ENCODE peak calls at places on chromosomes 6 and 20, in eight cellular contexts. T, V, B, F, E, A, P and O are unnamed samples.

GRCh38 chr6:145670306-145670705 is 65.0 kb downstream of the EPM2A start:
- DNase-seq in P (no peak), B (no peak), V (no peak), T (no peak), A (no peak), E (no peak), F (no peak), O (no peak)

GRCh38 chr6:57130784-57131183 is 40.8 kb downstream of the ZNF451 start:
- DNase-seq in E (no peak), A (no peak), B (no peak), V (no peak), P (no peak), T (no peak), F (no peak), O (no peak)

GRCh38 chr20:15895560-15896084 is 677.6 kb downstream of the KIF16B start:
- DNase-seq in P (no peak), T (no peak), F (no peak), V (no peak), A (no peak), E (peak; percentile 24), B (no peak), O (no peak)

GRCh38 chr20:24357169-24357568 is 112.3 kb upstream of the SYNDIG1 start:
- DNase-seq in P (no peak), A (no peak), B (peak; percentile 34), V (no peak), E (no peak), F (no peak), T (no peak), O (no peak)

GRCh38 chr20:21027569-21027968 is 78.6 kb downstream of the LINC00237 start:
- DNase-seq in T (peak; percentile 71), B (no peak), A (peak; percentile 46), V (no peak), E (peak; percentile 8), P (no peak), F (no peak), O (peak; percentile 53)

GRCh38 chr6:10779076-10779475 is 31.5 kb downstream of the TMEM14B start:
- DNase-seq in V (no peak), P (no peak), T (no peak), E (no peak), A (no peak), B (no peak), F (no peak), O (no peak)

GRCh38 chr6:148884461-148884860 is 137.6 kb downstream of the UST start:
- DNase-seq in A (no peak), T (no peak), V (no peak), P (no peak), E (no peak), B (no peak), F (no peak), O (no peak)

GRCh38 chr6:148760143-148760505 is 13.3 kb downstream of the UST start:
- DNase-seq in V (no peak), A (no peak), P (no peak), E (peak; percentile 17), T (no peak), F (no peak), B (no peak), O (no peak)

GRCh38 chr6:17957488-17957887 is 29.9 kb downstream of the KIF13A start:
- DNase-seq in B (no peak), F (no peak), P (no peak), V (no peak), A (no peak), T (no peak), E (no peak), O (no peak)

GRCh38 chr6:158149641-158150040 is 18.4 kb downstream of the SERAC1 start:
- DNase-seq in B (no peak), A (no peak), T (no peak), P (no peak), V (peak; percentile 32), E (no peak), F (no peak), O (peak; percentile 36)

GRCh38 chr6:89410231-89411018 is 1.6 kb downstream of the RRAGD start:
- DNase-seq in F (no peak), E (no peak), P (no peak), V (no peak), A (peak; percentile 93), B (no peak), T (no peak), O (no peak)

GRCh38 chr20:49909499-49910339 is 5.6 kb downstream of the SPATA2 start:
- DNase-seq in T (no peak), F (no peak), A (peak; percentile 51), V (no peak), B (peak; percentile 56), E (no peak), P (no peak), O (no peak)

GRCh38 chr6:156778615-156779205 is 1.5 kb downstream of the ARID1B start:
- DNase-seq in V (no peak), F (no peak), B (peak; percentile 70), P (peak; percentile 68), A (peak; percentile 81), E (peak; percentile 72), T (no peak), O (peak; percentile 64)

GRCh38 chr6:74733830-74734591 is 471.8 kb downstream of the COL12A1 start:
- DNase-seq in V (no peak), E (no peak), T (no peak), P (no peak), F (no peak), B (no peak), A (no peak), O (no peak)

GRCh38 chr6:105951322-105951721 is 134.8 kb upstream of the PRDM1 start:
- DNase-seq in T (no peak), P (no peak), V (no peak), E (no peak), B (no peak), A (no peak), F (no peak), O (no peak)

GRCh38 chr6:33746651-33747100 is at the start of gene IP6K3:
- DNase-seq in T (no peak), A (no peak), E (no peak), F (no peak), B (no peak), P (peak; percentile 47), V (no peak), O (no peak)

GRCh38 chr20:53847843-53848185 is 222.6 kb downstream of the BCAS1 start:
- DNase-seq in V (no peak), P (no peak), E (no peak), B (no peak), F (no peak), A (no peak), T (no peak), O (no peak)

GRCh38 chr20:53845980-53846379 is 224.4 kb downstream of the BCAS1 start:
- DNase-seq in A (no peak), T (no peak), E (no peak), F (no peak), V (no peak), B (no peak), P (no peak), O (no peak)

GRCh38 chr20:53846640-53847039 is 223.8 kb downstream of the BCAS1 start:
- DNase-seq in F (no peak), E (no peak), B (no peak), V (no peak), T (no peak), P (no peak), A (no peak), O (no peak)

GRCh38 chr20:53848304-53848703 is 222.1 kb downstream of the BCAS1 start:
- DNase-seq in T (no peak), E (no peak), B (no peak), A (no peak), P (no peak), V (no peak), F (no peak), O (no peak)

GRCh38 chr20:53847118-53847842 is 223.1 kb downstream of the BCAS1 start:
- DNase-seq in F (no peak), B (no peak), A (no peak), P (no peak), T (no peak), E (peak; percentile 66), V (no peak), O (no peak)
- H3K4me3 ChIP-seq in F (no peak overlapping the region), B (no peak overlapping the region), A (no peak overlapping the region), P (no peak overlapping the region), T (no peak overlapping the region), E (peak overlapping the region; percentile 41), V (no peak overlapping the region), O (no peak overlapping the region)

DNA sequence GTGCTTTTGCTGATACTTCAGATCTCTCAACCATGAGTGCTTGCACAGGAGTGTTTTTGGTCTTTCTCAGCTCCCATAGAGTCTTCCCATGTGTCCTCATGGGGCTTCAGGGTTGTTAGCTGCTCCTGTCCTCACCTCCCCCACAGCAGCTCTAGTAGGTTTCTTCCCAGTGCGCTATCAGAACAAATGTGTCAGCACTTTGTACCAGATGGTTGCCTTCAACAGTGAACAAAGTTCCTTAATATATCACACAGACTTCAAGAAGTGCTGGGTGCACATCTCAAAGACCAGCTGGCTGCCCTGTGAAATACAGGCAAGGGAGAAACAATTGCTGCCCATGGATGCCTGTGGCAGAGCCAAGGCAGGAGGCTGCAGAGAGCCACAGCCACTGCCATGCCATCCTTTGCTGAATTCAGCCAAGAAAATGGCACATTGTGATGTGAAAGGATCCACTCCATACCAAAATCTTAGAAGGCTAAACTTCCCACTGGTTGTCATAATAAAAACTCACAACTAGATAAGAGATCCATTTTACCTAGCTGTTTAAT is 471.3 kb downstream of the C6orf118 start:
- DNase-seq in F (no peak), V (no peak), T (no peak), B (no peak), P (no peak), A (no peak), E (no peak), O (no peak)
- H3K9me3 ChIP-seq in F (no peaks in the 10 kb centered on the region), V (peaks cover 14% of the 10 kb centered on the region), T (no peaks in the 10 kb centered on the region), B (no peaks in the 10 kb centered on the region), P (no peaks in the 10 kb centered on the region), A (peaks cover 37% of the 10 kb centered on the region), E (no peaks in the 10 kb centered on the region), O (no peaks in the 10 kb centered on the region)

DNA sequence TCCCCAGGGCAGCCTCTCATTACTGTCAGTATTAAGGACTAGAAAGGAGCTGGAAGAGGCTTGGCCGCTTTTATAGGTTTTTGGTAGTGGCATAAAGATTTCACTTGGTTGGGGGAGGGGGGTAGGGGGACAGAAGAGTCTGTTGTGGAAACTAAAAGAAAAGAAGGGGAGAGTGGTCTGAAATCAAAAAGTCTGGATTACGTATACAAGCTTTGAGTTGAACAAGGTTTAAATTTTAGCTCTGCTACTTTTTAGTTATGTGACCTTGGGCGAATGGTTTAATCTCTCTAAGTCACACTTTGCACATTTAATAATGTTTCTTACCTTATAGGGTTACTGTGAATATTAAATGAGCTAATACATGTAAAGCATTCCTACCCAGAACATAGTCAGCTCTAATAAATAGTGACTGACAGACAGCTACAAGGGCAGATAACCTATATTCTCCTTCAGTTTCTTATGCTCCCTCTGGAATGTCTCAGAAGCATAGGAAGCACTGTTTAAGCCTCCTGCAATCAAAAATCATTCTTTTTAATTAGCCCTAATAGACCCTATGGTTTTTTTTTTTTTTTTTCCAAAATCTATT is 3.6 kb downstream of the SGK1 start:
- DNase-seq in P (no peak), T (no peak), A (no peak), V (no peak), F (no peak), E (no peak), B (no peak), O (no peak)
- H3K27me3 ChIP-seq in P (no peaks in the 10 kb centered on the region), T (no peaks in the 10 kb centered on the region), A (no peaks in the 10 kb centered on the region), V (no peaks in the 10 kb centered on the region), F (no peaks in the 10 kb centered on the region), E (no peaks in the 10 kb centered on the region), B (no peaks in the 10 kb centered on the region), O (no peaks in the 10 kb centered on the region)

DNA sequence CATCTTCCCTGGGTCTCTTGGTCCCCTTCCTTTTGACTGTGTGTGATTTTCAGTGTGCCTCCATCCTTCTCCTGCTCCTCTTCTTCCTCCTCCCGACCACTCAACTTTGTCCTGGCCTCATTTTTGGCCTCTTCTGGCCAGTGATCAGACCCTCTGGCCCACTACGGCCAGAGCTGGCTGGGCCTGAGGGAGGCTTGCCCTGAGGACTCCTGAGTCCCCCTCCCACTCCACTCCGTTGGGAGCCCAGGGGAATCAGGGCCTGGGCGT is 910 bp upstream of the DDR1 start:
- DNase-seq in F (no peak), T (no peak), E (no peak), P (no peak), A (peak; percentile 48), V (no peak), B (no peak), O (no peak)
- H3K4me3 ChIP-seq in F (peak overlapping the region; percentile 97), T (peak overlapping the region; percentile 73), E (peak overlapping the region; percentile 88), P (no peak overlapping the region), A (no peak overlapping the region), V (no peak overlapping the region), B (peak overlapping the region; percentile 7), O (no peak overlapping the region)